ENCODE peak calls at places on chromosomes 2 and 18, in four cellular contexts. G is WERI-Rb-1, W is tibial nerve, N is fibroblast of lung. K is an unnamed sample.

GRCh38 chr2:18788590-18788989 is 199.2 kb upstream of the NT5C1B start:
- DNase-seq in W (no peak), G (no peak), N (peak), K (peak)

GRCh38 chr2:196840171-196840570 is 31.0 kb upstream of the C2orf66 start:
- DNase-seq in N (no peak), G (no peak), W (no peak), K (no peak)

GRCh38 chr2:22143840-22144239 is 1020.1 kb downstream of the TDRD15 start:
- DNase-seq in G (no peak), W (no peak), N (no peak), K (no peak)

GRCh38 chr2:105756435-105756834 is 11.7 kb downstream of the NCK2 start:
- DNase-seq in W (no peak), G (no peak), N (no peak), K (no peak)

GRCh38 chr18:63322246-63322645 is 2.7 kb upstream of the BCL2 start:
- DNase-seq in N (no peak), G (no peak), W (no peak), K (peak)

GRCh38 chr18:29002747-29003146 is 825.8 kb upstream of the CDH2 start:
- DNase-seq in G (no peak), W (no peak), N (no peak), K (no peak)

GRCh38 chr18:57434536-57435494 is at the start of gene ONECUT2:
- DNase-seq in G (peak), W (peak), N (peak), K (peak)

GRCh38 chr2:180910831-180911665 is 69.4 kb upstream of the UBE2E3 start:
- DNase-seq in N (peak), W (no peak), G (no peak), K (no peak)

GRCh38 chr2:21067863-21068537 is 24.1 kb upstream of the APOB start:
- DNase-seq in G (no peak), N (no peak), W (no peak), K (no peak)

GRCh38 chr2:2793514-2793913 is 462.4 kb upstream of the MYT1L start:
- DNase-seq in N (no peak), W (no peak), G (no peak), K (no peak)

GRCh38 chr2:8049111-8049720 is 632.6 kb upstream of the ID2 start:
- DNase-seq in W (no peak), G (no peak), N (peak), K (no peak)

GRCh38 chr2:216104691-216105090 is 4.5 kb upstream of the XRCC5 start:
- DNase-seq in W (no peak), G (no peak), N (no peak), K (no peak)

GRCh38 chr2:190718652-190719526 is 70.0 kb downstream of the NAB1 start:
- DNase-seq in W (no peak), N (peak), G (peak), K (peak)

GRCh38 chr2:200225943-200226342 is 80.5 kb upstream of the SPATS2L start:
- DNase-seq in N (no peak), W (no peak), G (no peak), K (no peak)

GRCh38 chr2:18959952-18960717 is 370.8 kb upstream of the NT5C1B start:
- DNase-seq in N (no peak), G (no peak), W (no peak), K (peak)

GRCh38 chr2:45833301-45833967 is 182.0 kb downstream of the PRKCE start:
- DNase-seq in W (no peak), N (no peak), G (no peak), K (no peak)

GRCh38 chr18:6714027-6714426 is 15.5 kb upstream of the ARHGAP28 start:
- DNase-seq in G (no peak), W (no peak), N (no peak), K (no peak)

GRCh38 chr2:232993231-232993821 is 19.7 kb downstream of the NGEF start:
- DNase-seq in N (peak), G (no peak), W (no peak), K (peak)

GRCh38 chr2:174341995-174342571 is 7.3 kb downstream of the SP9 start:
- DNase-seq in W (no peak), G (no peak), N (no peak), K (no peak)

GRCh38 chr18:50970006-50970405 is 2.2 kb downstream of the ELAC1 start:
- DNase-seq in W (no peak), N (no peak), G (no peak), K (peak)

GRCh38 chr2:172704072-172704936 is 31.3 kb upstream of the RAPGEF4 start:
- DNase-seq in W (no peak), N (no peak), G (no peak), K (peak)

GRCh38 chr2:200679157-200679934 is 93.5 kb downstream of the AOX1 start:
- DNase-seq in W (no peak), N (peak), G (no peak), K (no peak)

GRCh38 chr18:49055787-49056186 is 105.0 kb upstream of the SMAD7 start:
- DNase-seq in G (no peak), N (peak), W (peak), K (peak)

GRCh38 chr2:16933355-16933754 is 267.7 kb upstream of the CYRIA start:
- DNase-seq in N (no peak), G (no peak), W (no peak), K (no peak)

GRCh38 chr2:199469514-199470360 is 12.0 kb upstream of the SATB2 start:
- DNase-seq in N (no peak), G (no peak), W (no peak), K (no peak)

GRCh38 chr18:5253910-5254309 is 41.6 kb downstream of the ZBTB14 start:
- DNase-seq in N (no peak), G (no peak), W (no peak), K (no peak)

GRCh38 chr2:99883356-99883867 is 259.0 kb downstream of the AFF3 start:
- DNase-seq in W (no peak), N (peak), G (no peak), K (no peak)

GRCh38 chr18:56678836-56679565 is 27.8 kb downstream of the WDR7 start:
- DNase-seq in N (peak), W (no peak), G (no peak), K (peak)

GRCh38 chr2:14140009-14140408 is 492.5 kb upstream of the LRATD1 start:
- DNase-seq in W (no peak), G (no peak), N (no peak), K (no peak)

GRCh38 chr2:235026649-235027557 is 75.1 kb downstream of the SH3BP4 start:
- DNase-seq in W (no peak), N (peak), G (no peak), K (peak)

GRCh38 chr18:27467073-27467472 is 282.0 kb upstream of the CHST9 start:
- DNase-seq in W (no peak), N (no peak), G (no peak), K (no peak)

GRCh38 chr2:161913865-161914264 is 160.2 kb downstream of the DPP4 start:
- DNase-seq in W (no peak), G (no peak), N (peak), K (peak)

GRCh38 chr2:59726226-59726800 is 827.1 kb downstream of the BCL11A start:
- DNase-seq in N (no peak), G (no peak), W (no peak), K (no peak)

DNA sequence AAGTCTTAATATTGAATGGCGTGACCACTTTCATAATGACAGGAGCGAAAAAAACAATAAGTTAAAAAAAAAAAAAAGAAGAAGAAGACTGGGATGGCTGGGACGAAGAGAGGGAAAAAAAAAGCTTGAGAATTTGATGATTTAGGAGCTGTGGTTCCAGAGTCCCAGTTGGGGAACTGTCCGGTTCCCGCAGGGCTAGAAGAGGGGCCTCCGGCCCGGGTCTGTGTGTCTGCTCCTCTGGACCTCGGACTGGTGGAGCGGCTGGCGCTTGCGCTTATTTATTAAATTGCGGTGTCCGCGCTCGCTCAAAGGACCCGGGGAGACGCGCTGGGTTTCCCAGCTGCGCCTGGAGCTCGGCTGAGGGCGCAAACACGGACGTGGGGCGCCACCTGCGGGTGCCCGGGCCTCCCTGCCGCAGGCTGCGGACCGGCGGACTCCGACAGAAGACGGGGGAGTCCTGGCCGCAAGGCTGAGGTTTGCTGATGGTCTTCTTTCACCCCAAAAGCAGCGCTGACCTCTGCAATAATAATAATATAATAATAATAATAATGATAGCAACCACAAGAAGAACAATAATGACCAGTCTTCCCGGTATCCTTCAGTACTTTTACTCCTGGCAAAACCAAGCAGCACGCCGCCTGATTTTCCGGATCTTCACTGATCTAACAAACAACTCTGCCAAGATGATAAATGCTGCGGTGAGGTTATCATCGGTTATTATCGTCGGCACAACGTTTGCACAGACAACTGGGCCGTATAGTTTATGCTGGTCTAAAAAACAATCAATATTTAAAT is at the start of gene CBLN2:
- DNase-seq in N (peak), G (peak), W (no peak), K (peak)
- TF ChIP-seq CTCF in N (peak), G (peak), W (peak), K (peak)

GRCh38 chr2:151860613-151861146 is 32.5 kb upstream of the ARL5A start:
- DNase-seq in N (peak), W (no peak), G (no peak), K (no peak)
- TF ChIP-seq CTCF in N (no peak), W (no peak), G (no peak), K (no peak)

GRCh38 chr2:85018049-85018447 is 47.1 kb downstream of the KCMF1 start:
- DNase-seq in G (no peak), N (peak), W (no peak), K (no peak)

GRCh38 chr2:85012855-85013254 is 41.9 kb downstream of the KCMF1 start:
- DNase-seq in W (no peak), G (no peak), N (no peak), K (no peak)

GRCh38 chr2:85019121-85019520 is 48.2 kb downstream of the KCMF1 start:
- DNase-seq in N (no peak), G (no peak), W (no peak), K (no peak)

GRCh38 chr2:85017436-85018048 is 46.6 kb downstream of the KCMF1 start:
- DNase-seq in N (no peak), G (no peak), W (no peak), K (no peak)

DNA sequence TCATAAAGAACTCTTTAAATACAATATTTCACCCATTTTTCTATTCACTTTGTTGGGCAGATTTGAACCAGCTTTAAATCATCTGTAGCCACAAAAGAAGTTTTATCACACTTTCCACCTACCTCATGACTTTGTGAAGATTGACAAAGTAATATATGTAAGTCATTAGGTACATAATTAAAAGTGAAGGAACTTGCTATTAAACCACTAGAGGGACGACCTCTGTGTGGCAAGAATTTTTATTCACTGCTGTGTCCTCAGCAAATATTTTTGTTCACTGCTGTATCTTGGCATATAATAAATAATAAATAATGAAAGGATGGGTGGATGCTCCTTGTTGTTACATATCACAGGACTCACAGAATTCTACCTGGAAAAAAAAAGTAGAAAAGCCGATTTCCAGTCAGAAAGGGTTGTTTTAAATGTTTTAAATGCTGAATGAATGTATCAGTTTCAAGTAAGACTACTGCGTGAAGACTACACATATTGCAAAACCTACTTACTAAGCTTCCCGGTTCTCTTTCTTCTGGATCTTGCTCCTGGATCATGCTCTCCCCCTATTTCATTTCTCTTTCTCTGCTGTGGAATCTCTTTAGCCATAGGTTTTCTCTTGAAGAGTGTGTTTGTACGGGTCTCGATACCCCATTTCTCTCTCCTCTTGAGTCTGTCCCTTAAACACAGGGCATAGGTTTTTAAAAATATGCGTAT is 44.8 kb downstream of the KCMF1 start:
- DNase-seq in N (no peak), W (no peak), G (no peak), K (no peak)
- TF ChIP-seq CTCF in N (no peak), W (peak), G (no peak), K (no peak)

GRCh38 chr2:68236080-68236734 is 16.1 kb downstream of the PPP3R1 start:
- DNase-seq in W (no peak), G (no peak), N (no peak), K (no peak)
- TF ChIP-seq CTCF in W (no peak), G (no peak), N (no peak), K (no peak)

GRCh38 chr18:60826346-60826745 is 453.8 kb upstream of the MC4R start:
- DNase-seq in N (no peak), G (peak), W (no peak), K (peak)
- TF ChIP-seq CTCF in N (no peak), G (peak), W (no peak), K (no peak)

GRCh38 chr2:12589802-12590320 is 126.9 kb upstream of the TRIB2 start:
- DNase-seq in W (no peak), N (no peak), G (no peak), K (no peak)
- TF ChIP-seq CTCF in W (no peak), N (no peak), G (no peak), K (no peak)

GRCh38 chr2:148967484-148967883 is 71.0 kb upstream of the LYPD6B start:
- DNase-seq in W (no peak), G (no peak), N (no peak), K (no peak)
- TF ChIP-seq CTCF in W (no peak), G (no peak), N (no peak), K (no peak)

GRCh38 chr2:10980886-10981425 is 69.2 kb downstream of the KCNF1 start:
- DNase-seq in W (no peak), G (peak), N (no peak), K (no peak)
- TF ChIP-seq CTCF in W (no peak), G (no peak), N (no peak), K (no peak)

GRCh38 chr2:210663574-210663973 is 107.2 kb downstream of the CPS1 start:
- DNase-seq in N (peak), W (no peak), G (peak), K (peak)
- TF ChIP-seq CTCF in N (peak), W (no peak), G (peak), K (no peak)

DNA sequence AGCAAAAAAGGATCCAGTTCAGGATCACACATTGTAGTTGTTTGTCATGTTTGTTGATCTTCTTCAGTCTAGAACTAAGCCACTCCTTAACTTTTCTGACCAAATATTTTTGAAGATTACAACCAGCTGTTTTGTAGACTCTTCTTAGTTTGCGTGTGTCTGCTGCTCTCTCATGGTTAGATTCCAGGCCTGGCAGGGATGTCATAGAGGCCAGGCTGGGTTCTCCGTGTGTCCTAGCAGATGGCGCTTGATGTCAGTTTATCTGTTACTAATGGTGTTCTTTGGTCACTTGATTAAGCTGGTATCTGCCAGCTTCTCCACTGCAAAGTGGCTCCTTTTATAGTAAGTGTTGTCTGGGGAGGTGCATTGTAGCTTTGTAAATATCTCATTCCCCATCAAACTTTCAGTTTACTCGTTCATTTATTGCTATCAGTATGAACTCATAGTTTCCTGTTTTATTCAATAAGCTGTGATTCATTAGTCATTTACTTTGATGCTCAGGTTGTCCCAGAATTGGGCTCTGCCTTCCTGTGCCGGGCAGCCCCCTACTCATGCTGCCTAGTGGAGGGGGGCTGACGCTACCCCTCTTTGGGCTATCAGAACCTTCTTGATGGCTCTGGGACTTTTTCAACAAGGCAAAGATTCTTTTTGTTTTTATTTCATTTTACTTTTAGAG is 42.1 kb downstream of the GRHL1 start:
- DNase-seq in N (no peak), W (no peak), G (no peak), K (no peak)
- TF ChIP-seq CTCF in N (peak), W (no peak), G (no peak), K (no peak)

K was measured in MCF 10A.